ENCODE peak calls at places on chromosome 12, in six cellular contexts. Y, R, E, F, P and L are unnamed samples.

GRCh38 chr12:69275471-69275891 is 36.1 kb downstream of the CPSF6 start:
- DNase-seq in Y (no peak), R (no peak), E (no peak), F (no peak), P (no peak), L (no peak)

GRCh38 chr12:89353188-89353822 is 1.0 kb upstream of the DUSP6 start:
- DNase-seq in Y (no peak), R (no peak), E (no peak), F (peak; percentile 55), P (peak; percentile 63), L (no peak)

GRCh38 chr12:108826115-108826806 is 31.1 kb downstream of the SSH1 start:
- DNase-seq in Y (peak; percentile 34), R (no peak), E (peak; percentile 56), F (peak; percentile 67), P (peak; percentile 30), L (no peak)

GRCh38 chr12:81330480-81330879 is 252.6 kb downstream of the ACSS3 start:
- DNase-seq in Y (no peak), R (no peak), E (no peak), F (no peak), P (no peak), L (no peak)

GRCh38 chr12:75571651-75572050 is 60.2 kb upstream of the KRR1 start:
- DNase-seq in Y (no peak), R (no peak), E (no peak), F (no peak), P (no peak), L (no peak)

GRCh38 chr12:75690556-75690955 is 179.1 kb upstream of the KRR1 start:
- DNase-seq in Y (no peak), R (no peak), E (no peak), F (no peak), P (no peak), L (no peak)

GRCh38 chr12:115871714-115872113 is 405.8 kb downstream of the MED13L start:
- DNase-seq in Y (no peak), R (no peak), E (no peak), F (no peak), P (no peak), L (no peak)

GRCh38 chr12:32053881-32054624 is 52.6 kb upstream of the BICD1 start:
- DNase-seq in Y (no peak), R (no peak), E (no peak), F (no peak), P (no peak), L (no peak)